ENCODE peak calls at places on chromosomes 16 and 17, in seven cellular contexts. S is HepG2, G is HCT116, E is K562, F is stomach, P is GM23338, H is HL-60. T is an unnamed sample.

GRCh38 chr17:29390856-29391631 is 881 bp downstream of the TAOK1 start:
- DNase-seq in E (no peak), F (no peak), H (no peak), P (peak), G (no peak), S (peak), T (peak)

GRCh38 chr17:4003501-4004421 is 39.5 kb upstream of the ATP2A3 start:
- DNase-seq in P (peak), H (peak), G (no peak), S (peak), E (peak), F (peak), T (peak)

GRCh38 chr17:19317359-19318095 is 45.0 kb downstream of the B9D1 start:
- DNase-seq in F (peak), S (peak), G (peak), H (no peak), E (peak), P (peak), T (peak)

GRCh38 chr17:5413682-5414081 is 5.8 kb downstream of the NUP88 start:
- DNase-seq in S (no peak), F (no peak), P (no peak), E (no peak), G (peak), H (peak), T (no peak)

GRCh38 chr17:49482144-49482817 is 12.8 kb upstream of the NGFR start:
- DNase-seq in S (no peak), F (no peak), E (peak), H (peak), G (no peak), P (no peak), T (no peak)

GRCh38 chr17:64442550-64442971 is 6.4 kb upstream of the MILR1 start:
- DNase-seq in S (no peak), F (no peak), G (no peak), H (no peak), E (no peak), P (no peak), T (peak)

GRCh38 chr17:28001149-28001548 is 41.3 kb upstream of the NLK start:
- DNase-seq in S (no peak), F (no peak), P (no peak), E (no peak), H (no peak), G (no peak), T (no peak)

GRCh38 chr16:10971560-10971961 is 27.2 kb downstream of the CLEC16A start:
- DNase-seq in G (peak), S (peak), H (no peak), P (peak), F (no peak), E (peak), T (no peak)

GRCh38 chr16:30946671-30947532 is 2.0 kb upstream of the ORAI3 start:
- DNase-seq in P (no peak), E (no peak), S (no peak), H (no peak), F (no peak), G (no peak), T (no peak)

GRCh38 chr17:75542728-75543336 is 17.3 kb downstream of the LLGL2 start:
- DNase-seq in G (no peak), F (no peak), P (no peak), H (no peak), E (no peak), S (no peak), T (no peak)

GRCh38 chr16:63976345-63976744 is 1145.5 kb downstream of the CDH11 start:
- DNase-seq in H (no peak), F (no peak), G (no peak), E (no peak), S (no peak), P (no peak), T (no peak)

GRCh38 chr17:78390241-78391050 is 12.0 kb downstream of the PGS1 start:
- DNase-seq in S (no peak), P (peak), G (no peak), H (no peak), E (no peak), F (no peak), T (no peak)

GRCh38 chr17:64504769-64505319 is 1.2 kb downstream of the DDX5 start:
- DNase-seq in F (no peak), P (no peak), E (no peak), S (peak), H (peak), G (no peak), T (no peak)

GRCh38 chr16:72645526-72645925 is 402.4 kb downstream of the ZFHX3 start:
- DNase-seq in G (no peak), E (no peak), H (no peak), F (no peak), S (no peak), P (peak), T (no peak)

GRCh38 chr16:85303354-85303883 is 191.1 kb upstream of the CIBAR2 start:
- DNase-seq in P (peak), E (peak), H (peak), S (peak), G (peak), F (peak), T (peak)

GRCh38 chr17:14336418-14336817 is 35.5 kb downstream of the HS3ST3B1 start:
- DNase-seq in F (no peak), H (no peak), E (no peak), S (no peak), P (no peak), G (no peak), T (no peak)

GRCh38 chr17:49987681-49988441 is 7.2 kb downstream of the DLX3 start:
- DNase-seq in S (no peak), H (no peak), E (no peak), G (no peak), F (no peak), P (peak), T (no peak)

GRCh38 chr16:57045694-57046381 is 46.5 kb upstream of the CPNE2 start:
- DNase-seq in P (peak), F (peak), G (peak), H (no peak), S (peak), E (peak), T (peak)

GRCh38 chr16:84879569-84880487 is 60.0 kb downstream of the CRISPLD2 start:
- DNase-seq in G (peak), S (no peak), E (peak), P (no peak), H (no peak), F (peak), T (no peak)

GRCh38 chr16:15523092-15523541 is 88.7 kb downstream of the BMERB1 start:
- DNase-seq in G (peak), E (no peak), S (peak), H (peak), P (no peak), F (no peak), T (no peak)

GRCh38 chr17:34519286-34519685 is 60.1 kb upstream of the TMEM132E start:
- DNase-seq in H (peak), F (no peak), P (peak), G (no peak), E (peak), S (peak), T (no peak)

GRCh38 chr16:58635502-58635901 is 5.9 kb upstream of the CNOT1 start:
- DNase-seq in E (no peak), P (no peak), F (no peak), G (no peak), S (no peak), H (no peak), T (no peak)

GRCh38 chr16:29839822-29840221 is 19.6 kb downstream of the MVP start:
- DNase-seq in S (no peak), E (no peak), P (no peak), H (no peak), F (no peak), G (no peak), T (no peak)

GRCh38 chr17:37406635-37407455 is at the start of the genes ACACA and TADA2A:
- DNase-seq in G (peak), H (peak), S (peak), E (peak), F (peak), P (peak), T (peak)

GRCh38 chr16:83305092-83305491 is 502.7 kb upstream of the HSBP1 start:
- DNase-seq in H (no peak), E (no peak), S (no peak), P (no peak), F (no peak), G (no peak), T (no peak)

GRCh38 chr16:66900721-66901441 is 17.8 kb downstream of the CDH16 start:
- DNase-seq in S (no peak), P (no peak), F (no peak), E (peak), G (no peak), H (no peak), T (no peak)

GRCh38 chr16:27385398-27385797 is 16.6 kb upstream of the IL21R start:
- DNase-seq in H (no peak), S (no peak), E (no peak), F (no peak), G (no peak), P (no peak), T (no peak)

GRCh38 chr17:82017612-82018151 is 5.0 kb downstream of the CENPX start:
- DNase-seq in S (no peak), H (no peak), G (no peak), E (no peak), P (no peak), F (no peak), T (no peak)

GRCh38 chr17:78111012-78111726 is 17.4 kb downstream of the TMC6 start:
- DNase-seq in E (no peak), S (no peak), F (no peak), H (no peak), P (no peak), G (no peak), T (no peak)

GRCh38 chr17:55335625-55336024 is 70.9 kb downstream of the HLF start:
- DNase-seq in E (no peak), G (no peak), S (no peak), F (no peak), P (no peak), H (no peak), T (no peak)

GRCh38 chr17:4743216-4743615 is 3.5 kb upstream of the CXCL16 start:
- DNase-seq in F (no peak), P (no peak), H (no peak), E (no peak), G (no peak), S (no peak), T (no peak)

GRCh38 chr17:58141505-58141904 is 6.7 kb upstream of the OR4D1 start:
- DNase-seq in E (no peak), G (no peak), S (no peak), H (no peak), P (no peak), F (no peak), T (no peak)

GRCh38 chr17:58136669-58137279 is 11.4 kb upstream of the OR4D1 start:
- DNase-seq in H (no peak), E (peak), G (peak), F (no peak), P (peak), S (peak), T (no peak)
- TF ChIP-seq CTCF in H (no peak), E (peak), G (peak), F (peak), P (peak), S (peak), T (no peak)

GRCh38 chr16:81567987-81568748 is 123.6 kb downstream of the CMIP start:
- DNase-seq in H (no peak), G (no peak), S (peak), E (no peak), F (peak), P (no peak), T (no peak)
- H3K27ac ChIP-seq in H (no peak), G (peak), S (peak), E (no peak), F (peak), P (no peak), T (no peak)

GRCh38 chr17:43456661-43457361 is 27.0 kb upstream of the DHX8 start:
- DNase-seq in F (no peak), E (no peak), S (peak), H (peak), G (no peak), P (no peak), T (no peak)
- TF ChIP-seq POLR2AphosphoS5 in F (no peak), E (no peak), S (peak), H (no peak), G (no peak), P (no peak), T (peak)

GRCh38 chr16:1929105-1929504 is 10.9 kb upstream of the HS3ST6 start:
- DNase-seq in G (no peak), S (no peak), E (peak), F (no peak), H (no peak), P (peak), T (no peak)

GRCh38 chr16:1929578-1930337 is 11.5 kb upstream of the HS3ST6 start:
- DNase-seq in H (peak), F (peak), G (no peak), S (peak), E (peak), P (peak), T (peak)

GRCh38 chr16:1933097-1933661 is 9.8 kb downstream of the MSRB1 start:
- DNase-seq in S (no peak), F (no peak), G (no peak), P (no peak), E (no peak), H (no peak), T (no peak)

GRCh38 chr16:1930338-1930720 is 12.1 kb upstream of the HS3ST6 start:
- DNase-seq in G (no peak), H (no peak), S (no peak), E (no peak), P (no peak), F (no peak), T (no peak)

DNA sequence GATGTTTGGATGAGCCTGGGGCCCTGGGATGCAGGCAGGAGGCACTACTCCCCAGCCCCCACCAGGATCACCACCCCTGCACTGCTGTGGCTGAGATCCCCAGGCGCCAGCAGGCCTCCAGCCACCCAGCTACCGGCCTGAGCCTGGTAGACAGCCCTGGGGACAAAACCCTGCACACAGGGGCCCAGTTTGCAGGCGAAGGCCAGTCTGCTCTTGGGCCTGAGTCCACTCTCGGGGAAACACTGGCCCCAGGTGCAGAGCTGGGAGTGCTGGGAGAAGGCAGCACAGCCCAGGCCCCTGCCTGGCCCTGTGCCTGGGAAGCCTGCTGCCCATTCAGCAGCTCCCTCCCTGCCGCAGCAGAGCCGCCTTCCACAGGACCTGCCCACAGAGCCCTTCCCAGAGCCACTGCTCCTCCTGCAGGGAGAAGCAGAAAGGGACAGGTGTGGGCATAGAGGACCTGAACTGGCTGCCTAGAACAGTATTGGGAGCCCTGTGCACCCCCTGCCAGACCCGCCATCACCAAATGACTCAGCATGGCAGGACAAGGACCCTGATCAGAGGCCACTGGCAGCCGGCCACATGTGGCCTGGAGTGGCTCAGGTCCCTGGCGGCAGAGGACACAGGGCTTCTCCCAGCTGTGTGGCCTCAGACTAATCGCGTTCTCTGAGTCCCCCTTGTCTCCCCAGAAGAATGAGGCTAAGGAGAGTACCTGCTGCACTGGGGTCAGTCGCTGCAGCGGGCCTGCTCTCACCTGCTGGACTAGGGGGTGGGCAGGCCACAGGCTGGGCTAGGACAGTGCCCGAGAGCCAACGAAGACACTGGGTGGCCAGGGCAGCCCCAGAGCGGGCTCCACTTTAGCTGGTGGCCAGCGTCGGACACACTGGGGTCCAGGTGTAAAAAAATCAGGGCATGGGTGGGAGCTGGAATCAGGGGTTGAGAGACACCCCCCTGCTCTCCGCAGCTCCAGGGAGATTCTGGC is 10.7 kb downstream of the MSRB1 start:
- DNase-seq in E (no peak), F (peak), H (no peak), P (peak), S (peak), G (no peak), T (no peak)
- TF ChIP-seq CTCF in E (no peak), F (no peak), H (no peak), P (peak), S (peak), G (peak), T (no peak)

DNA sequence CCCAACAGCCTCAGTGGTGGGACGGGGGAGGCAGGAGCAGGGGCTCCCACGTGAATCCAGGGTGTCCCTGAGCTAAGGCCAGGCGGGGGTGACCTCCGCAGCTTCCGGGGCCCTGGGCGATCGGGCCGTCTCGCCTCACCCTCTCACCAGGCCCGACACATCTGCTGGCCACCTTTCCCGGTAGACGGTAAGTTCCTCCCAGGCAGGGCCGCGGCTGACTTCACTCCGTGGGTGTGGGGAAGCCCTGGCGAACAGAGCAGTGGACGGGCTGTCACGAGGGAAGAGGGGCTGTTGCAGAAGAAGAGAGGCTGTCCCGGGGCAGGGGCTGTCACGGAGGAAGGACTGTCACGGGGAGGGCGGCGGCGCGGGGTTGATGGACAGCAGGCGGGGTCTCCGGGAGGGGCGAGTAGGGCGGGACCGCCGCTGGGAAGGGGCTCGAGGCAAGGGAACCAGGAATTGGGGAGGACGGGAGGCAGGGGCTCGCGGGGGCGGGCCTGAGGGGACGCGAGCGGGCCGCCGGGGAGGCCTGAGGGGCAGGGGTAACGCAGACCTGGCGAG is 498 bp downstream of the PKMYT1 start:
- DNase-seq in S (no peak), G (no peak), F (no peak), P (peak), H (no peak), E (peak), T (no peak)
- H3K27ac ChIP-seq in S (peak), G (peak), F (peak), P (no peak), H (peak), E (peak), T (peak)

DNA sequence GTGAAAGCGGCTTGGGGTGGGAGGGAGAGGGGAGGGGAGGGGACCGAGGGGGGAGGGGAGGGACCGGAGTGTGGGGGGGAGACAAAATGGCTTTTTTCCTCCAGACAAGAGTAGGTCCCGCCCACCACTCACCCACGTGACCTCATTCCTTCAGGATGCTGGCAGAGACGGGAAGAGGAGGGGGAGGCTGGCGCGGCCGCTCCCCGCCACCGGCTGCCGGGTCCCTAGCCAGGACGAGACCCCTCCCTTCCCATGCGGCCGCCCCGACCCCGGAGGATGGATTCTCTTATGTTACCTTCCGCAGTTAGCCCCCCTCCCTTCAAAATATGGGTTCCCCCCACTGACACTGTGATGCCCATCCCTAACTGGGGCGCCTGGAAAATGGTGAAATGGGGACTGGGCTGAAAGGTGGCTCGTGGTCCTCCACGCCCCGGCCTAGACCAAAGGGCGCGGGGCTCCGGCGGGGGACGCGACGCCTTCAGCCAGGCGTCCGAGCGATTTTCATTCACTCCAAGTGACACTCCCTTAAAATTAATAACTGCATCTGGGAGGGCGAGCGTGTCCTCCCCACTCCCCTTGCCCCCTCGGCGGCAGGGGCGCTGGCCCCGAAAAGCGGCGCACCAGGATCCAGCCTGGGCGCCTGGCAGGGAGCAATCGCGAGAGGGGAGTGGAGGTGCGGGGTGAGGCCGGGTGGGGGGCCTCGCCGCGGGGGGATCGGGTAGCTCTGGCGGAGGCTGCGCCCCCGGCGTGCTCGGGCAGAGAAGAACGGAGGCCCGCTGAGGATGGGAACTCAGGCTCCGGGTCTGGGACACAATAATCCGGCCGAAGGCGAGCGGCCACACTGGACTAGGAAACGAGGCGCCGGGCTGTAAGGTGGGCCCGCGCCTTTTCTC is at the start of gene PCGF2:
- DNase-seq in F (peak), G (peak), P (peak), S (peak), H (peak), E (peak), T (peak)
- TF ChIP-seq POLR2AphosphoS5 in F (no peak), G (peak), P (peak), S (no peak), H (no peak), E (no peak), T (peak)

GRCh38 chr16:62665269-62665668 is 629.0 kb upstream of the CDH8 start:
- DNase-seq in H (no peak), E (no peak), S (no peak), G (no peak), F (no peak), P (peak), T (no peak)

GRCh38 chr16:62661435-62661834 is 625.2 kb upstream of the CDH8 start:
- DNase-seq in S (no peak), H (no peak), E (no peak), G (no peak), P (no peak), F (no peak), T (no peak)

GRCh38 chr16:62664566-62664965 is 628.3 kb upstream of the CDH8 start:
- DNase-seq in P (peak), S (no peak), E (no peak), F (no peak), H (no peak), G (no peak), T (no peak)
- TF ChIP-seq CTCF in P (no peak), S (no peak), E (no peak), F (no peak), H (no peak), G (no peak), T (no peak)

GRCh38 chr17:39923836-39924690 is 3.3 kb downstream of the ORMDL3 start:
- DNase-seq in S (peak), G (no peak), H (no peak), P (no peak), E (no peak), F (no peak), T (no peak)

GRCh38 chr17:39926135-39926587 is 1.2 kb downstream of the ORMDL3 start:
- DNase-seq in F (no peak), E (no peak), P (no peak), H (no peak), G (no peak), S (no peak), T (no peak)

GRCh38 chr17:39926588-39927100 is 757 bp downstream of the ORMDL3 start:
- DNase-seq in H (peak), E (peak), F (peak), P (peak), S (peak), G (no peak), T (peak)

GRCh38 chr17:39924691-39925055 is 2.7 kb downstream of the ORMDL3 start:
- DNase-seq in F (no peak), P (no peak), G (no peak), H (no peak), S (no peak), E (no peak), T (no peak)

GRCh38 chr17:39925282-39926134 is 1.9 kb downstream of the ORMDL3 start:
- DNase-seq in S (no peak), P (peak), H (no peak), F (no peak), E (peak), G (no peak), T (no peak)
- H3K27ac ChIP-seq in S (peak), P (no peak), H (peak), F (peak), E (no peak), G (no peak), T (no peak)

T was measured in spleen.